ENCODE peak calls at places on chromosomes 7 and 10, in four cellular contexts. One of them, this sample, is unnamed.

GRCh38 chr10:74156919-74157289 is 5.9 kb downstream of the ADK start:
- DNase-seq in effector CD8-positive, alpha-beta T cell: no peak
- DNase-seq in Panc1: no peak
- DNase-seq in progenitor cell of endocrine pancreas: no peak
- DNase-seq in this sample: no peak

GRCh38 chr10:34922138-34922537 is 107.0 kb upstream of the PARD3 start:
- DNase-seq in effector CD8-positive, alpha-beta T cell: no peak
- DNase-seq in Panc1: no peak
- DNase-seq in progenitor cell of endocrine pancreas: no peak
- DNase-seq in this sample: peak; percentile 43

GRCh38 chr10:30438016-30438850 is 4.2 kb downstream of the MAP3K8 start:
- DNase-seq in effector CD8-positive, alpha-beta T cell: no peak
- DNase-seq in Panc1: no peak
- DNase-seq in progenitor cell of endocrine pancreas: no peak
- DNase-seq in this sample: peak; percentile 33

GRCh38 chr10:91352760-91353159 is 57.4 kb upstream of the HECTD2 start:
- DNase-seq in effector CD8-positive, alpha-beta T cell: no peak
- DNase-seq in Panc1: no peak
- DNase-seq in progenitor cell of endocrine pancreas: no peak
- DNase-seq in this sample: no peak

GRCh38 chr10:118504044-118504944 is 91.2 kb downstream of the PRLHR start:
- DNase-seq in effector CD8-positive, alpha-beta T cell: no peak
- DNase-seq in Panc1: peak; percentile 18
- DNase-seq in progenitor cell of endocrine pancreas: no peak
- DNase-seq in this sample: peak; percentile 64

GRCh38 chr7:114944742-114945625 is 23.1 kb downstream of the MDFIC start:
- DNase-seq in effector CD8-positive, alpha-beta T cell: no peak
- DNase-seq in Panc1: no peak
- DNase-seq in progenitor cell of endocrine pancreas: no peak
- DNase-seq in this sample: peak; percentile 81

GRCh38 chr7:45212606-45213005 is 55.0 kb downstream of the RAMP3 start:
- DNase-seq in effector CD8-positive, alpha-beta T cell: no peak
- DNase-seq in Panc1: no peak
- DNase-seq in progenitor cell of endocrine pancreas: no peak
- DNase-seq in this sample: no peak

GRCh38 chr7:148535227-148535626 is 55.3 kb upstream of the C7orf33 start:
- DNase-seq in effector CD8-positive, alpha-beta T cell: no peak
- DNase-seq in Panc1: no peak
- DNase-seq in progenitor cell of endocrine pancreas: no peak
- DNase-seq in this sample: no peak

GRCh38 chr7:28958946-28959417 is 852 bp upstream of the TRIL start:
- DNase-seq in effector CD8-positive, alpha-beta T cell: no peak
- DNase-seq in Panc1: no peak
- DNase-seq in progenitor cell of endocrine pancreas: no peak
- DNase-seq in this sample: no peak

GRCh38 chr7:31950101-31950755 is 120.0 kb downstream of the PDE1C start:
- DNase-seq in effector CD8-positive, alpha-beta T cell: no peak
- DNase-seq in Panc1: no peak
- DNase-seq in progenitor cell of endocrine pancreas: no peak
- DNase-seq in this sample: peak; percentile 8

GRCh38 chr10:75352650-75353049 is 48.9 kb downstream of the ZNF503 start:
- DNase-seq in effector CD8-positive, alpha-beta T cell: no peak
- DNase-seq in Panc1: no peak
- DNase-seq in progenitor cell of endocrine pancreas: no peak
- DNase-seq in this sample: no peak

GRCh38 chr10:98302711-98303365 is 34.8 kb upstream of the LOXL4 start:
- DNase-seq in effector CD8-positive, alpha-beta T cell: no peak
- DNase-seq in Panc1: no peak
- DNase-seq in progenitor cell of endocrine pancreas: no peak
- DNase-seq in this sample: no peak

GRCh38 chr7:81709836-81710235 is 60.0 kb downstream of the HGF start:
- DNase-seq in effector CD8-positive, alpha-beta T cell: no peak
- DNase-seq in Panc1: no peak
- DNase-seq in progenitor cell of endocrine pancreas: no peak
- DNase-seq in this sample: no peak

GRCh38 chr10:124831116-124831515 is 29.5 kb downstream of the ABRAXAS2 start:
- DNase-seq in effector CD8-positive, alpha-beta T cell: no peak
- DNase-seq in Panc1: no peak
- DNase-seq in progenitor cell of endocrine pancreas: no peak
- DNase-seq in this sample: no peak

GRCh38 chr7:71787513-71787912 is 624.6 kb downstream of the CALN1 start:
- DNase-seq in effector CD8-positive, alpha-beta T cell: no peak
- DNase-seq in Panc1: no peak
- DNase-seq in progenitor cell of endocrine pancreas: no peak
- DNase-seq in this sample: no peak

GRCh38 chr7:158391141-158391540 is 196.5 kb downstream of the PTPRN2 start:
- DNase-seq in effector CD8-positive, alpha-beta T cell: no peak
- DNase-seq in Panc1: no peak
- DNase-seq in progenitor cell of endocrine pancreas: no peak
- DNase-seq in this sample: no peak

GRCh38 chr10:13348216-13349017 is at the start of gene SEPHS1:
- DNase-seq in effector CD8-positive, alpha-beta T cell: peak; percentile 69
- DNase-seq in Panc1: no peak
- DNase-seq in progenitor cell of endocrine pancreas: peak; percentile 67
- DNase-seq in this sample: peak; percentile 25

GRCh38 chr10:6045600-6046457 is 16.3 kb downstream of the IL2RA start:
- DNase-seq in effector CD8-positive, alpha-beta T cell: no peak
- DNase-seq in Panc1: no peak
- DNase-seq in progenitor cell of endocrine pancreas: no peak
- DNase-seq in this sample: no peak